ENCODE peak calls at places on chromosome 14, in ten cellular contexts. B is Peyer's patch, Z is vagina, D is IMR-90, A is transverse colon, V is body of pancreas, U is uterus, P is right lobe of liver, O is sigmoid colon, H is upper lobe of left lung. X is an unnamed sample.
A peak's percentile ranks its signal among the peaks of the same experiment; 100 is the strongest.

GRCh38 chr14:100268591-100269207 is 29.8 kb downstream of the YY1 start:
- DNase-seq in B (no peak), Z (no peak), D (no peak), A (no peak), V (no peak), U (no peak), P (no peak), O (no peak), H (no peak), X (no peak)

GRCh38 chr14:73741876-73742519 is 27.8 kb upstream of the PNMA1 start:
- DNase-seq in B (peak; percentile 49), Z (no peak), D (no peak), A (no peak), V (no peak), U (no peak), P (peak; percentile 51), O (peak; percentile 70), H (no peak), X (no peak)

GRCh38 chr14:36524874-36525745 is 5.1 kb upstream of the NKX2-1 start:
- DNase-seq in B (peak; percentile 50), Z (no peak), D (no peak), A (peak; percentile 36), V (peak; percentile 38), U (no peak), P (no peak), O (no peak), H (peak; percentile 71), X (no peak)

GRCh38 chr14:46488374-46488773 is 163.2 kb downstream of the RPL10L start:
- DNase-seq in B (no peak), Z (no peak), D (no peak), A (no peak), V (no peak), U (no peak), P (no peak), O (no peak), H (no peak), X (no peak)

GRCh38 chr14:43166163-43166562 is 1340.9 kb downstream of the FSCB start:
- DNase-seq in B (no peak), Z (no peak), D (no peak), A (no peak), V (no peak), U (no peak), P (no peak), O (no peak), H (no peak), X (no peak)

GRCh38 chr14:75315143-75315542 is 36.5 kb downstream of the FOS start:
- DNase-seq in B (no peak), Z (no peak), D (peak; percentile 52), A (peak; percentile 43), V (peak; percentile 65), U (no peak), P (no peak), O (peak; percentile 68), H (peak; percentile 21), X (no peak)

GRCh38 chr14:95156153-95156764 is 1.1 kb downstream of the DICER1 start:
- DNase-seq in B (no peak), Z (no peak), D (peak; percentile 25), A (no peak), V (no peak), U (no peak), P (no peak), O (no peak), H (no peak), X (no peak)

GRCh38 chr14:99205086-99205688 is 66.8 kb downstream of the BCL11B start:
- DNase-seq in B (no peak), Z (no peak), D (no peak), A (no peak), V (no peak), U (no peak), P (no peak), O (no peak), H (no peak), X (no peak)

DNA sequence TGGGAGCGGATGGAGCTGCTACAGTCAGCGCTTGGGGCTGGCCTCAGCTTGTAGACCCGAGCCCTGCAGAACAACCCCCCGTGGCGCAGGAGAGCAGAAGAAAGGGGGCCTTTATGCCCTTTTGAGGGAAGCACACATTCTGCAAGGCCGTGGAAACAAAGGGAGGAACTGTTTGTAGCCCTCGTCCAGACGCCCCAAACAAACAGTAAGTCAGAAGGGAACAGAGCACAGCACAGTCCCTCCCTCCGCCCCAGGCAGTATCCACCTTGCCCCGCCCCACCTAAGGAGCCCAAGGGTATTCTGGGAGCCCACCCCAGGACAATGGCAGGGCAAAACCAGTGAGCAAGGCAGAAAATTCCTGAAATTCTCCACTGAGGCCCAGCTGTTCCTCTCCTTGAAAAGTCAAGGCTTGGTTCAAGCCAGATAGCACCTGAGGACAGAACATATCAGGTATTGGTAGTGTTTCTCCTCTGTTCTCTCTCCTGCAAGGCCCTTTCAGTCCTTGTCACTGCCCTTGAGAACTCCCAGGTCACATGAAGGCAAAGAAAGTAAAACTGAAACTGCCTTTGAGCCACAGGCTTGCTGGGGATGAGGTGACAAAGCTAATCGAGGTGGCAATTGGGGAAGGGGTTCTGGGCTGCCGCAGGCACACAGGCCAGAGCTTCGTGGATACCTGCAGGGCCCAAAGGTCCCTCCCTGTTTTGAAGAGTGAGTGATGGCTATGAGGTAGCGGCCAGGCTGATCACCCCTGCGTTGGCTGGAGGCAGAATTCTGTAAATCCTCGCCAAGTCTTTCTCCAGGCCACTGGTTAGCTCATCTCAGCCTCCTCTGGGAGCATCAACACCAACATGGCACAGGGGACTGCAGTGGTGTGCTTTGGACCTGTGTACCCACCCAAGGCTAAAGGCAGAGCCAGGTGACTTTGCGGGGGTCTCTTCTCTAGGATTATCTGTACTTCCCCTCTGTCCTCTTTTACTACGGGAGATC is 499 bp downstream of the DGLUCY start:
- DNase-seq in B (peak; percentile 84), Z (no peak), D (peak; percentile 43), A (peak; percentile 75), V (peak; percentile 75), U (peak; percentile 34), P (peak; percentile 64), O (peak; percentile 69), H (peak; percentile 81), X (peak; percentile 61)
- TF ChIP-seq POLR2A in B (peak; percentile 64), Z (peak; percentile 29), D (no peak), A (peak; percentile 67), V (peak; percentile 71), U (no peak), P (peak; percentile 62), O (peak; percentile 68), H (peak; percentile 32), X (peak; percentile 40)

DNA sequence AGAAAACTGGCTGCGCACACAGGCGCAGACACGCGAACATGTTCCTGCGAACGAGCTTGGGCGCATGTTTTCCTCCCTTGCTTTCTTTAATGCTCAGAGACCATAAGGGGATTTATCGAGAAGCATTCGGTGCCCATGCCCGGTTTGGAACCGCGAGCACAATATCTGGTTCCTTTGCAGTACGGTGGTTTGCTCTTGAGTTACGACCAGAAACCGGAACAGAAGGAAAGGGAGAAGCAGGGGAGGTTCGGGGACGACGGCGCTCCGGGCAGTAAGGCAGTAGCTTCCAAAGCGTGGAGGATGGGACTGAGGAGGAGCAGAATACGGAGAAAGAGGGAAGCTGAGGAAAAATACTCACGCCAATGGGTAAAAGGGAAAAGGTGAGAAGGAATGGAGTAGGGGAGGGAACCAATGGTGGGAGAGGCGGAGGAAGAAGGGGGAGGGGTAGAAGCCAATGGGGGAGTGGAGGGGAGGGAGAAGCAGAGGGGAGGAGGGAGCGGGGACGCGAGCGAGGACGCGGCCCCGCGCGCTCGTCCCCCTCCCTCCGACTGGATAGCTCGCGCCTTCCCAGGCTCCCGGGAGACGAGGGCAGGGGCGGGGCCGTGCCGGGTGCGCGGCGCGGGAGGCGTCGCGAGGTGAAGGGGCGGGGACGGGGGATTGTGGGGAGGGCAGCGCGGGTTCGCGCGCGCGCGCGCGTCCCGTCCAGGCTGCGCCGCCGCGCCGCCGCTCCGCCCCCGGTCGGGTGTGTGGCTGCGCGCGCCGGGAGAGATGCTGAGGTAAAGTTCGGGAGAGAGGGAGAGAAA is 625 bp upstream of the ARHGAP5 start:
- DNase-seq in B (peak; percentile 98), Z (peak; percentile 95), D (peak; percentile 95), A (peak; percentile 97), V (peak; percentile 96), U (peak; percentile 97), P (peak; percentile 99), O (peak; percentile 98), H (peak; percentile 96), X (peak; percentile 36)
- TF ChIP-seq POLR2A in B (peak; percentile 51), Z (peak; percentile 74), D (peak; percentile 35), A (peak; percentile 95), V (peak; percentile 93), U (peak; percentile 60), P (peak; percentile 53), O (peak; percentile 74), H (peak; percentile 42), X (no peak)

GRCh38 chr14:59464651-59465569 is at the start of gene GPR135:
- DNase-seq in B (peak; percentile 69), Z (no peak), D (peak; percentile 56), A (peak; percentile 72), V (peak; percentile 76), U (peak; percentile 76), P (peak; percentile 86), O (peak; percentile 88), H (peak; percentile 67), X (no peak)
- TF ChIP-seq POLR2A in B (no peak), Z (no peak), D (no peak), A (no peak), V (peak; percentile 14), U (no peak), P (no peak), O (no peak), H (no peak), X (no peak)

GRCh38 chr14:21382886-21383847 is 652 bp downstream of the SUPT16H start:
- DNase-seq in B (peak; percentile 62), Z (no peak), D (peak; percentile 51), A (peak; percentile 36), V (peak; percentile 38), U (peak; percentile 25), P (peak; percentile 62), O (peak; percentile 73), H (peak; percentile 45), X (no peak)

GRCh38 chr14:21382095-21382494 is 1.7 kb downstream of the SUPT16H start:
- DNase-seq in B (no peak), Z (no peak), D (no peak), A (no peak), V (no peak), U (no peak), P (no peak), O (no peak), H (no peak), X (no peak)

GRCh38 chr14:21385170-21385904 is 1.5 kb upstream of the SUPT16H start:
- DNase-seq in B (no peak), Z (no peak), D (no peak), A (no peak), V (peak; percentile 7), U (no peak), P (no peak), O (no peak), H (no peak), X (no peak)

GRCh38 chr14:21384494-21384851 is 654 bp upstream of the SUPT16H start:
- DNase-seq in B (no peak), Z (no peak), D (no peak), A (no peak), V (no peak), U (no peak), P (no peak), O (no peak), H (no peak), X (no peak)

DNA sequence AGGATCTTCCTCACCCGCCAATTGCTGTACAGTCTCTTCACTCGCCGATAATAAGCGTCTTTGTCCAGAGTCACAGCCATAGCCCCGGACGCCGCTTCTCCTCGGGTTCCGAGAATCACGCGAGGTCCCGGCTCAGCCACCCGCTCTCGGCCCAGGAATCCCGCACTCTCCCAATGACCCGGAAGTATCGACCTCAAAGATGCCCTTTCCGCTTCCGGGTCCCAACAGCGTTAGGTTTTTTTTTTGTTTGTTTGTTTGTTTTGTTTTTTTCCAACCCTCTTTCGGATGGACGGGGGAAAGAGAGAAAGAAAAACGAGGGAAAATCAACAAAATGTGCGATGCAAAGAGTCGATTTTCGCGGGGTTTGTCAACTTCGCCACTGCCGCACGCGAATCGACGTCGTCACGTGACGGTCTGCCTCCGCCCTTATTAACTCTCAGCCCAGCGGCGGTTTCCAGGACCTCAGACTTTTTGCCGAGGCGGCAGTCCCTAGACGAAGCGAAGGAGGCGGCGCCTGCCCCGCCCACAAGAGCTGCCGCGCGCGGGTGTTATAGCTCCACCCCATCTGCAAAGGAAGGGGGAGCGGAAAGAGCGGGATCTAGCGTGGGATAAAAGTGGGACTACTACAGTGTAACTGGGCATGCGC is at the start of gene SUPT16H:
- DNase-seq in B (peak; percentile 95), Z (peak; percentile 97), D (peak; percentile 95), A (peak; percentile 97), V (peak; percentile 96), U (peak; percentile 96), P (peak; percentile 97), O (peak; percentile 98), H (peak; percentile 98), X (peak; percentile 63)
- TF ChIP-seq POLR2A in B (peak; percentile 46), Z (no peak), D (peak; percentile 68), A (peak; percentile 72), V (peak; percentile 63), U (no peak), P (peak; percentile 29), O (no peak), H (peak; percentile 17), X (peak; percentile 12)

X was measured in H54.